ENCODE peak calls at places on chromosomes 3 and 15, in nine cellular contexts. Q, L, R, K, Y, M, P, E and B are unnamed samples.
A peak's percentile ranks its signal among the peaks of the same experiment; 100 is the strongest.

GRCh38 chr15:94704946-94705345 is 473.6 kb downstream of the MCTP2 start:
- DNase-seq in Q (no peak), L (no peak), R (no peak), K (no peak), Y (no peak), M (no peak), P (no peak), E (no peak), B (no peak)

GRCh38 chr3:33277193-33277882 is at the start of gene FBXL2:
- DNase-seq in Q (peak; percentile 89), L (no peak), R (no peak), K (peak; percentile 26), Y (peak; percentile 71), M (peak; percentile 71), P (peak; percentile 32), E (peak; percentile 8), B (no peak)

GRCh38 chr3:14836049-14836468 is 17.3 kb downstream of the FGD5 start:
- DNase-seq in Q (peak; percentile 81), L (no peak), R (no peak), K (peak; percentile 75), Y (no peak), M (no peak), P (no peak), E (no peak), B (no peak)

GRCh38 chr3:55584716-55585368 is 97.7 kb upstream of the WNT5A start:
- DNase-seq in Q (no peak), L (no peak), R (no peak), K (no peak), Y (no peak), M (no peak), P (no peak), E (no peak), B (no peak)

GRCh38 chr15:62365795-62366442 is 200.8 kb upstream of the C2CD4B start:
- DNase-seq in Q (no peak), L (peak; percentile 18), R (no peak), K (no peak), Y (no peak), M (no peak), P (no peak), E (no peak), B (peak; percentile 31)

GRCh38 chr15:26083457-26084350 is 220.6 kb upstream of the ATP10A start:
- DNase-seq in Q (no peak), L (no peak), R (no peak), K (no peak), Y (no peak), M (no peak), P (no peak), E (no peak), B (no peak)

GRCh38 chr3:14980689-14981088 is 33.3 kb downstream of the NR2C2 start:
- DNase-seq in Q (no peak), L (no peak), R (no peak), K (no peak), Y (no peak), M (no peak), P (no peak), E (no peak), B (no peak)

GRCh38 chr3:119098620-119099222 is 47.2 kb upstream of the TEX55 start:
- DNase-seq in Q (peak; percentile 63), L (no peak), R (no peak), K (no peak), Y (peak; percentile 58), M (peak; percentile 65), P (no peak), E (peak; percentile 3), B (no peak)

GRCh38 chr3:115074502-115074901 is 72.6 kb downstream of the ZBTB20 start:
- DNase-seq in Q (peak; percentile 54), L (no peak), R (no peak), K (no peak), Y (peak; percentile 58), M (peak; percentile 71), P (no peak), E (no peak), B (no peak)

GRCh38 chr15:52523192-52523591 is 5.5 kb downstream of the MYO5A start:
- DNase-seq in Q (peak; percentile 76), L (peak; percentile 64), R (no peak), K (no peak), Y (peak; percentile 52), M (peak; percentile 84), P (no peak), E (peak; percentile 82), B (peak; percentile 45)

GRCh38 chr3:158808697-158809096 is 6.8 kb downstream of the MFSD1 start:
- DNase-seq in Q (peak; percentile 79), L (peak; percentile 93), R (no peak), K (no peak), Y (peak; percentile 23), M (peak; percentile 63), P (no peak), E (no peak), B (peak; percentile 68)

GRCh38 chr3:23325466-23326065 is 122.4 kb downstream of the UBE2E2 start:
- DNase-seq in Q (no peak), L (no peak), R (no peak), K (no peak), Y (no peak), M (peak; percentile 31), P (no peak), E (no peak), B (no peak)

GRCh38 chr3:14147617-14148016 is 22.8 kb downstream of the TMEM43 start:
- DNase-seq in Q (no peak), L (no peak), R (no peak), K (no peak), Y (no peak), M (no peak), P (no peak), E (no peak), B (no peak)

GRCh38 chr15:28873585-28874139 is 12.1 kb upstream of the APBA2 start:
- DNase-seq in Q (peak; percentile 34), L (no peak), R (peak; percentile 68), K (no peak), Y (no peak), M (peak; percentile 56), P (no peak), E (no peak), B (no peak)

GRCh38 chr15:45268135-45268534 is 16.1 kb downstream of the SLC28A2 start:
- DNase-seq in Q (no peak), L (no peak), R (no peak), K (no peak), Y (no peak), M (no peak), P (no peak), E (no peak), B (no peak)

GRCh38 chr3:115827494-115827893 is 204.2 kb downstream of the GAP43 start:
- DNase-seq in Q (no peak), L (no peak), R (no peak), K (no peak), Y (no peak), M (no peak), P (no peak), E (no peak), B (no peak)

GRCh38 chr3:122102191-122102935 is 47.2 kb downstream of the CD86 start:
- DNase-seq in Q (no peak), L (no peak), R (no peak), K (no peak), Y (no peak), M (no peak), P (no peak), E (no peak), B (no peak)

GRCh38 chr3:71689305-71689704 is 35.9 kb downstream of the EIF4E3 start:
- DNase-seq in Q (no peak), L (no peak), R (no peak), K (no peak), Y (no peak), M (no peak), P (no peak), E (no peak), B (no peak)
- TF ChIP-seq CTCF in Q (no peak), L (no peak), R (no peak), K (no peak), Y (no peak), M (no peak), P (no peak), E (no peak), B (peak; percentile 31)

DNA sequence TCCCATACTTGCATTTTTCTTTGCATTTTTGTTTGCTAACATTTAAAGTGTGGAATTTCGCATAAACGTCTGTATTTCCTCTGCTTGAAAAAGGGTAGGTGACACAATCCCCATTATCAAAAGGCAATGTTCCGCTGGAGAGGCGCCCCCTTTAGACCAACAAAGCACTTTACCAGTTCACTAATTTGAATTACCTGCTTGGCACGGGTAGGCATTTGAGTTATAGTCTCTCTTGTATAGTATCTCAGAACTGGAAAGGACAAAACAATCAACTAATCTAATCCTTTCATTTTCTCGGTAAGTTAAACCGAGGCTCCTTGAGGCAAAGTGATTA is 775 bp upstream of the CCDC39 start:
- DNase-seq in Q (peak; percentile 63), L (peak; percentile 9), R (peak; percentile 37), K (no peak), Y (peak; percentile 51), M (peak; percentile 56), P (peak; percentile 13), E (no peak), B (peak; percentile 20)
- TF ChIP-seq CTCF in Q (peak; percentile 33), L (peak; percentile 73), R (peak; percentile 34), K (peak; percentile 24), Y (peak; percentile 53), M (peak; percentile 69), P (no peak), E (peak; percentile 60), B (peak; percentile 72)

DNA sequence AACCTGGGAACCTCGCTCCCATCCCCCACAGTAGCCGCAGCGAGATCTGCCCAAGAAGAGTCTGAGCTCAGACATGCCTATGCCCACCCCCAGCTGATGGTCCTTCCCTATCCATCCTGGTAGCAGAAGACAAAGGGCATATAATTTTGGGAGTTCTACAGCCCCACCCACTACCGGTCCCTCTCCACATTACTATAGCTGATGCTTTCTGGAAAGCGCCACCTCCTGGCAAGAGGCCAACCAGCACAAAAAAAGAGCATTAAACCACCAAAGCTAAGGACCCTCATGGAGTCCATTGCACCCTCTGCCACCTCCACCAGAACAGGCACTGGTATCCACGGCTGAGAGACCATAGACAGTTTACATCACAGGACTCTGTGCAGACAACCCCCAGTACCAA is 168.4 kb downstream of the MEGF11 start:
- DNase-seq in Q (no peak), L (no peak), R (no peak), K (no peak), Y (no peak), M (no peak), P (no peak), E (no peak), B (no peak)
- TF ChIP-seq CTCF in Q (no peak), L (no peak), R (no peak), K (no peak), Y (no peak), M (peak; percentile 4), P (no peak), E (no peak), B (peak; percentile 8)

DNA sequence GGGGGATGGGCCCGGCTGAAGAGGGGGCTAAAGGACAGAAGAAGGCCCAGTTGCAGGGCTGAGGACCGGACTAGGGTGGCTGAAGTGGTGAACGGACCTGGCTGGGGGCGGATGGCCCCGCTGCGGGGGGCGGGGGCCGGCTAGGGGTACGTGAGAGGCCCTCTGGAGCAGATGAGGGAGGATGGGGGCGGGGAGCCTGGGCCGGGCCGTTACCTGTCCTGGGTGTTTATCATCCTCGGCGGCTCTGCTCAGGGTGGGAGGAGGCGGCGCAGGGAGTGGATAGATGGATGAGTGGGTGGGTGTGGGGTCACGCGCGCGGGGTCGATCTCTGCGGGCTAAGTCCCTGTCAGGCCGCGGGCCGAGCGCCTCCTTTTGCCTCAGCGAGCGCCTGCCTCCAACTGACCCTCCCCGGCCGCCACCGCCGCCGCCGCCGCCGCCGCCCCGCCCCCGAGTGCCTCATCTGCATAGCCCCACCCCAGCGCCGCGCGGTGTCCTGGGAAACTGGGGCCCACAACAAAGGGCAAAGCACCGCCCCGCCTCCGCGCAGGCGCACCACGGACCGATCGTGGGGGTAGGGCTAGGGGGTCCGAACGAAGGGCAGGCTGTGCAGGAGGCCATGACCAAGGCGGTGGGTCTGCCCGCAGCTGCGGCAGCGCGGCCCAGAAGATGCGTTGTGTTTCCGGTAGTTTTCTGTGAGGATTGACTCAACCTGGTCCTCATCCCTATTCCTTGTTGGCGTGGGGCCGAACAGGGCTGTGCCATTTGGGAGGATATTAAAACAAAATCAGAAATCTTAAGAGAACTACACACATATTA is 72.4 kb downstream of the RBPMS2 start:
- DNase-seq in Q (peak; percentile 98), L (no peak), R (peak; percentile 94), K (peak; percentile 97), Y (peak; percentile 90), M (peak; percentile 89), P (peak; percentile 96), E (peak; percentile 35), B (no peak)
- TF ChIP-seq CTCF in Q (no peak), L (no peak), R (no peak), K (no peak), Y (no peak), M (no peak), P (no peak), E (peak; percentile 5), B (no peak)